ENCODE peak calls at places on chromosomes 7 and 10, in four cellular contexts. Y is neural crest cell, I is DMS153, P is myocyte. T is an unnamed sample.

GRCh38 chr7:119562839-119563238 is 710.1 kb upstream of the KCND2 start:
- DNase-seq in Y (no peak), I (no peak), P (no peak), T (no peak)

GRCh38 chr7:55774327-55775050 is 88.1 kb downstream of the SEPTIN14 start:
- DNase-seq in Y (no peak), I (peak), P (peak), T (no peak)

GRCh38 chr10:85557077-85557476 is 809.5 kb downstream of the GRID1 start:
- DNase-seq in Y (no peak), I (no peak), P (no peak), T (no peak)

GRCh38 chr10:13721486-13721885 is 134.7 kb downstream of the PRPF18 start:
- DNase-seq in Y (no peak), I (no peak), P (no peak), T (no peak)

GRCh38 chr7:159059629-159060028 is 85.0 kb downstream of the VIPR2 start:
- DNase-seq in Y (no peak), I (no peak), P (no peak), T (no peak)

GRCh38 chr10:27747096-27747451 is 1.5 kb upstream of the MKX start:
- DNase-seq in Y (peak), I (no peak), P (no peak), T (no peak)

GRCh38 chr7:151923097-151923876 is 33.0 kb upstream of the GALNTL5 start:
- DNase-seq in Y (no peak), I (no peak), P (no peak), T (peak)

GRCh38 chr7:128725524-128725923 is 13.6 kb upstream of the CALU start:
- DNase-seq in Y (no peak), I (no peak), P (peak), T (no peak)

GRCh38 chr7:53485354-53485753 is 449.9 kb downstream of the POM121L12 start:
- DNase-seq in Y (no peak), I (no peak), P (peak), T (no peak)

GRCh38 chr7:32299133-32299702 is 191.0 kb downstream of the LSM5 start:
- DNase-seq in Y (peak), I (no peak), P (no peak), T (no peak)

GRCh38 chr10:134743-135600 is at the start of gene ZMYND11:
- DNase-seq in Y (peak), I (no peak), P (peak), T (peak)

GRCh38 chr7:150434240-150434639 is 16.2 kb upstream of the GIMAP8 start:
- DNase-seq in Y (no peak), I (no peak), P (no peak), T (no peak)

GRCh38 chr7:141390339-141390738 is 160.9 kb upstream of the AGK start:
- DNase-seq in Y (no peak), I (no peak), P (no peak), T (no peak)

GRCh38 chr10:11742009-11742778 is at the start of gene ECHDC3:
- DNase-seq in Y (peak), I (no peak), P (peak), T (peak)

GRCh38 chr10:132302911-132303310 is 4.8 kb downstream of the STK32C start:
- DNase-seq in Y (no peak), I (no peak), P (no peak), T (no peak)

GRCh38 chr10:26714816-26715487 is 17.5 kb downstream of the PDSS1 start:
- DNase-seq in Y (no peak), I (no peak), P (no peak), T (no peak)

GRCh38 chr7:140326116-140326928 is 72.0 kb downstream of the SLC37A3 start:
- DNase-seq in Y (peak), I (peak), P (peak), T (peak)

GRCh38 chr10:14772399-14772798 is 2.3 kb downstream of the FAM107B start:
- DNase-seq in Y (no peak), I (no peak), P (no peak), T (no peak)

GRCh38 chr7:130894146-130895005 is 160.4 kb upstream of the KLF14 start:
- DNase-seq in Y (no peak), I (no peak), P (peak), T (no peak)

GRCh38 chr10:20254078-20254477 is 437.8 kb downstream of the PLXDC2 start:
- DNase-seq in Y (no peak), I (no peak), P (peak), T (no peak)

GRCh38 chr10:71074176-71074755 is 138.1 kb upstream of the UNC5B start:
- DNase-seq in Y (no peak), I (no peak), P (no peak), T (no peak)

GRCh38 chr7:41010418-41010817 is 692.5 kb downstream of the INHBA start:
- DNase-seq in Y (no peak), I (no peak), P (peak), T (no peak)

GRCh38 chr7:52547301-52547920 is 488.0 kb upstream of the POM121L12 start:
- DNase-seq in Y (no peak), I (peak), P (no peak), T (no peak)

GRCh38 chr7:25007668-25008067 is 27.7 kb upstream of the OSBPL3 start:
- DNase-seq in Y (no peak), I (no peak), P (no peak), T (no peak)

GRCh38 chr10:122505011-122505410 is 43.7 kb downstream of the HTRA1 start:
- DNase-seq in Y (no peak), I (no peak), P (no peak), T (no peak)

GRCh38 chr10:38072552-38072951 is 21.6 kb upstream of the ZNF37A start:
- DNase-seq in Y (no peak), I (no peak), P (no peak), T (no peak)

GRCh38 chr7:73701357-73701995 is 18.0 kb downstream of the STX1A start:
- DNase-seq in Y (peak), I (no peak), P (peak), T (peak)

GRCh38 chr10:70378122-70378521 is 4.3 kb downstream of the LRRC20 start:
- DNase-seq in Y (no peak), I (peak), P (peak), T (no peak)

GRCh38 chr10:59945590-59945989 is 39.2 kb upstream of the CCDC6 start:
- DNase-seq in Y (no peak), I (no peak), P (no peak), T (no peak)

GRCh38 chr10:5840314-5841307 is 27.4 kb upstream of the GDI2 start:
- DNase-seq in Y (peak), I (peak), P (peak), T (peak)

GRCh38 chr7:139441961-139442360 is 41.5 kb downstream of the KLRG2 start:
- DNase-seq in Y (no peak), I (no peak), P (no peak), T (no peak)

GRCh38 chr10:102579206-102579790 is 65.0 kb upstream of the TRIM8 start:
- DNase-seq in Y (no peak), I (no peak), P (no peak), T (no peak)

GRCh38 chr7:39304178-39304577 is 262.0 kb upstream of the YAE1 start:
- DNase-seq in Y (no peak), I (no peak), P (no peak), T (no peak)

GRCh38 chr7:99562832-99563231 is 4.4 kb downstream of the ZNF655 start:
- DNase-seq in Y (no peak), I (no peak), P (peak), T (no peak)

GRCh38 chr7:37084303-37084702 is 360.0 kb upstream of the AOAH start:
- DNase-seq in Y (no peak), I (no peak), P (no peak), T (no peak)

GRCh38 chr7:17444673-17445072 is 146.2 kb downstream of the AHR start:
- DNase-seq in Y (no peak), I (no peak), P (peak), T (no peak)

GRCh38 chr7:106217089-106217542 is 67.7 kb downstream of the NAMPT start:
- DNase-seq in Y (no peak), I (peak), P (peak), T (no peak)

GRCh38 chr7:42071372-42072261 is 165.4 kb downstream of the GLI3 start:
- DNase-seq in Y (no peak), I (no peak), P (no peak), T (peak)